ENCODE peak calls at places on chromosomes 2 and 18, in eight cellular contexts. P is MM.1S, C is PC-3, N is HCT116, T is OCI-LY7, A is hepatocyte, I is GM23338, Y is SK-N-SH. X is an unnamed sample.

GRCh38 chr2:188382107-188382506 is 90.4 kb downstream of the GULP1 start:
- DNase-seq in P (no peak), Y (no peak), C (peak; percentile 7), T (no peak), A (no peak), I (no peak), N (no peak), X (peak; percentile 32)

GRCh38 chr2:14352067-14352466 is 280.4 kb upstream of the LRATD1 start:
- DNase-seq in P (no peak), T (no peak), I (no peak), C (no peak), N (no peak), Y (no peak), A (no peak), X (no peak)

GRCh38 chr2:145652992-145653545 is 1133.2 kb upstream of the ZEB2 start:
- DNase-seq in T (no peak), I (no peak), P (no peak), C (peak; percentile 51), A (peak; percentile 29), N (no peak), Y (no peak), X (peak; percentile 95)

GRCh38 chr2:23703583-23704385 is 223.1 kb downstream of the ATAD2B start:
- DNase-seq in A (peak; percentile 1), N (no peak), T (no peak), P (no peak), Y (no peak), I (no peak), C (no peak), X (no peak)

GRCh38 chr2:43018179-43019024 is 208.0 kb downstream of the ZFP36L2 start:
- DNase-seq in C (no peak), N (no peak), A (peak; percentile 75), T (no peak), Y (no peak), P (no peak), I (no peak), X (peak; percentile 89)

GRCh38 chr2:10900216-10901109 is 11.3 kb upstream of the KCNF1 start:
- DNase-seq in C (peak; percentile 74), P (no peak), Y (peak; percentile 79), A (no peak), T (peak; percentile 34), N (peak; percentile 68), I (no peak), X (peak; percentile 30)

GRCh38 chr2:208584387-208584965 is 177.9 kb downstream of the PTH2R start:
- DNase-seq in I (no peak), T (no peak), N (no peak), Y (no peak), P (no peak), A (no peak), C (no peak), X (no peak)

GRCh38 chr2:18721038-18721922 is 131.9 kb upstream of the NT5C1B start:
- DNase-seq in A (no peak), I (no peak), Y (no peak), P (no peak), T (no peak), N (no peak), C (no peak), X (no peak)

GRCh38 chr2:21326152-21326551 is 202.4 kb downstream of the TDRD15 start:
- DNase-seq in Y (no peak), N (no peak), P (no peak), T (no peak), C (no peak), A (peak; percentile 17), I (no peak), X (no peak)

GRCh38 chr2:86213699-86214502 is 14.6 kb downstream of the MRPL35 start:
- DNase-seq in Y (no peak), C (no peak), P (no peak), N (no peak), I (no peak), A (peak; percentile 36), T (no peak), X (no peak)

GRCh38 chr2:120805590-120805989 is 69.9 kb downstream of the GLI2 start:
- DNase-seq in N (no peak), P (no peak), A (no peak), I (no peak), T (no peak), C (no peak), Y (no peak), X (no peak)

GRCh38 chr2:86648696-86649095 is 25.0 kb upstream of the RNF103 start:
- DNase-seq in I (no peak), P (no peak), C (no peak), A (no peak), T (no peak), N (no peak), Y (no peak), X (no peak)

GRCh38 chr2:179129574-179130238 is 79.8 kb upstream of the CCDC141 start:
- DNase-seq in N (no peak), Y (peak; percentile 6), C (peak; percentile 56), A (peak; percentile 12), T (peak; percentile 42), I (peak; percentile 20), P (peak; percentile 50), X (peak; percentile 37)

GRCh38 chr2:147910990-147911473 is 66.2 kb downstream of the ACVR2A start:
- DNase-seq in T (peak; percentile 58), C (peak; percentile 84), A (peak; percentile 82), I (peak; percentile 75), P (peak; percentile 62), Y (no peak), N (peak; percentile 52), X (peak; percentile 76)

GRCh38 chr2:41832218-41832617 is 215.6 kb upstream of the PKDCC start:
- DNase-seq in A (no peak), I (no peak), T (no peak), N (no peak), C (no peak), Y (no peak), P (no peak), X (no peak)
- H3K9me2 ChIP-seq in A (no peaks in the 10 kb centered on the region), I (no peaks in the 10 kb centered on the region), T (no peaks in the 10 kb centered on the region), N (no peaks in the 10 kb centered on the region), C (no peaks in the 10 kb centered on the region), Y (no peaks in the 10 kb centered on the region), P (no peaks in the 10 kb centered on the region), X (no peaks in the 10 kb centered on the region)

GRCh38 chr18:65415167-65415566 is 335.6 kb upstream of the CDH7 start:
- DNase-seq in A (no peak), N (no peak), I (peak; percentile 24), T (no peak), P (no peak), Y (no peak), C (peak; percentile 86), X (no peak)
- TF ChIP-seq EZH2phosphoT487 in A (no peak), N (no peak), I (no peak), T (no peak), P (no peak), Y (no peak), C (no peak), X (no peak)

DNA sequence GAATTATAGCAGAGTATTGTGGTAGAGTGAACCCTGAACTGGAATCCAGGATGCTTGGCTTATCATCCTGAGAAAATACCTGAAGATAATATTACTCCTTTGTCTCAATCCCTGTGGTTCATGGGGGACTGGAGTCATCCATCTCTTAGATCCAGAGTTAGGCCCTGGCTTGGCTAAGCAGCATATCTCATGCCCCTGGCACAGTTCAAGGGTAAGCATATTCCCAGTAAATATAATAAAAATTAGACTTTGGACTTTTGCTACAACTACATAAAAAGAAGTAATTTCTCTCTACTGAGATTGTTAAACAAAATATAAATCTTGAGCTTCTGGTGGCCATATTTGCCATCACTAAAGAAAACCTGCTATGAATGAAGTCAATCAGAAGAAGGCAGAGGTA is 47.7 kb upstream of the STK39 start:
- DNase-seq in N (no peak), C (no peak), Y (no peak), A (no peak), P (no peak), T (no peak), I (no peak), X (no peak)
- H3K9me2 ChIP-seq in N (peaks cover 3% of the 10 kb centered on the region), C (peaks cover 3% of the 10 kb centered on the region), Y (no peaks in the 10 kb centered on the region), A (no peaks in the 10 kb centered on the region), P (no peaks in the 10 kb centered on the region), T (no peaks in the 10 kb centered on the region), I (no peaks in the 10 kb centered on the region), X (no peaks in the 10 kb centered on the region)

GRCh38 chr2:9249036-9249800 is 42.6 kb downstream of the ASAP2 start:
- DNase-seq in C (peak; percentile 63), I (no peak), A (no peak), P (no peak), Y (no peak), N (no peak), T (no peak), X (peak; percentile 94)
- TF ChIP-seq EZH2phosphoT487 in C (no peak), I (no peak), A (no peak), P (no peak), Y (no peak), N (no peak), T (no peak), X (no peak)

DNA sequence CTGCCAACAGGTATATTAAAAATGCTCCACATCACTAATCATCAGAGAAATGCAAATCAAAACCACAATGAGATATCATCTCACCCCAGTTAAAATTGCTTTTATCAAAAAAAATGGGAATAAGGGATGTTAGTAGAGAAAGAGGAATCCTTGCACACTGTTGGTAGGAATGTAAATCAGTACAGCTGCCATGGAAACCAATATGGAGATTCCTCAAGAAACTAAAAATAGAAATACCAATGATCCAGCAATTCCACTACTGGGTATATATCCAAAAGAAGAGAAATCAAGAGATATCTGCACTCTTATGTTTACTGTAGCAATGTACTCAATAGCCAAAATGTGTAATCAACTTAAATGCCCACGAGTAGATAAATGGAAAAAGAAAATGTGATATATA is 40.6 kb downstream of the ZRANB3 start:
- DNase-seq in P (no peak), Y (no peak), C (no peak), I (peak; percentile 11), N (no peak), A (no peak), T (no peak), X (peak; percentile 35)
- H3K9me2 ChIP-seq in P (no peaks in the 10 kb centered on the region), Y (no peaks in the 10 kb centered on the region), C (no peaks in the 10 kb centered on the region), I (no peaks in the 10 kb centered on the region), N (no peaks in the 10 kb centered on the region), A (no peaks in the 10 kb centered on the region), T (no peaks in the 10 kb centered on the region), X (no peaks in the 10 kb centered on the region)

DNA sequence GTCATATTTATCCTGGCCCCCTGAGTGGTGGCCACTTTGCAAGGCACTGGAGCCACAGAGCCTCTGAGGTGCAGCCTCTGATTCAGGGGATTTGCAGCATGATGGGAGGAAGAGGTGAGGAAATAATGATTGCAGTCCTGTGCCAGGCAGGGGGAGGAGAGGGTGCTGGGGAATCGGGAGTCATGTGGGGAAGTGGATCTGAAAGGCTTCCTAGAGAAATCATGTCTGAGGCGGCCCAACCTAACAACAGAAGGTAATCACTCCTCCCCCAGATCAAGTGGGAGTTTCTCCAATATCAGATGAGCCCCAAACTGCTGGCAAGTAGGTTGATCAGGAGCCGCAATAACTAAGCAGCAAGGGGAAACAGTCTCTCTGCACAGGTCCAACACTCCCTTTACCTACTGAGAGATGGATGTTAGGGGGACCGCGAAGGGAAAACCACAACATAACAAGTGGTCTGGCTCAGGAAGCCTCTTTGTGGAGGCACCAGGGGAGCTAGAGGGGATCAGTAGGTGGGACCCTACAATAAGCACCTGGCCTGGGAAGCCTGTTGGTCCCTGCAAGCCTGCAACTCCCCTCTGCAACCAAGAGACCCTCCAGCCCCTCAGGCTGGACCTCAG is 71.8 kb upstream of the NPAS2 start:
- DNase-seq in Y (no peak), T (no peak), P (no peak), C (no peak), I (no peak), A (no peak), N (no peak), X (peak; percentile 13)
- TF ChIP-seq EZH2phosphoT487 in Y (no peak), T (no peak), P (no peak), C (no peak), I (no peak), A (no peak), N (no peak), X (no peak)